ENCODE peak calls at places on chromosomes 1 and 21, in eight cellular contexts. R is skeletal muscle cell; G is stimulated activated CD8-positive, alpha-beta memory T cell treated with anti-CD3 and anti-CD28 coated beads, Interleukin-2, amount 100 ng/mL, for 1 hour; F is BE2C; L is epithelial cell of esophagus; V is AG08396; Z is stimulated activated CD4-positive, alpha-beta T cell treated with anti-CD3 and anti-CD28 coated beads, Interleukin-15, amount 100 ng/mL, for 1 hour; O is Daoy. S is an unnamed sample.

GRCh38 chr1:159068877-159069276 is 7.7 kb downstream of the AIM2 start:
- DNase-seq in R (peak; percentile 54), V (no peak), O (peak; percentile 59), G (no peak), Z (no peak), F (no peak), L (peak; percentile 73), S (no peak)

GRCh38 chr1:151839457-151840409 is at the start of gene C2CD4D:
- DNase-seq in L (peak; percentile 61), R (no peak), V (no peak), O (no peak), G (no peak), F (no peak), Z (peak; percentile 51), S (peak; percentile 66)

GRCh38 chr1:47569681-47570470 is 132.0 kb downstream of the FOXD2 start:
- DNase-seq in Z (no peak), V (peak; percentile 84), F (no peak), G (no peak), R (peak; percentile 53), L (peak; percentile 96), O (peak; percentile 94), S (no peak)

GRCh38 chr1:99247199-99247598 is 17.1 kb upstream of the PLPPR4 start:
- DNase-seq in L (no peak), Z (no peak), O (no peak), V (no peak), R (no peak), G (no peak), F (no peak), S (no peak)

GRCh38 chr1:177384461-177384860 is 213.7 kb downstream of the BRINP2 start:
- DNase-seq in L (peak; percentile 64), Z (no peak), O (peak; percentile 16), V (no peak), R (peak; percentile 10), F (no peak), G (no peak), S (no peak)

GRCh38 chr1:222279591-222279990 is 268.3 kb downstream of the HHIPL2 start:
- DNase-seq in R (no peak), V (no peak), G (no peak), F (no peak), O (no peak), Z (no peak), L (no peak), S (no peak)

GRCh38 chr1:8706995-8707396 is 110.4 kb downstream of the RERE start:
- DNase-seq in G (no peak), F (peak; percentile 63), R (no peak), O (peak; percentile 44), L (peak; percentile 21), Z (no peak), V (no peak), S (no peak)

GRCh38 chr1:7127322-7128050 is 342.2 kb downstream of the CAMTA1 start:
- DNase-seq in V (no peak), Z (no peak), G (no peak), O (no peak), L (no peak), R (no peak), F (peak; percentile 25), S (no peak)

GRCh38 chr21:41428847-41429246 is 2.8 kb downstream of the MX1 start:
- DNase-seq in F (no peak), L (no peak), G (no peak), V (no peak), O (no peak), Z (no peak), R (no peak), S (no peak)

S was measured in CD8-positive, alpha-beta T cell.